ENCODE peak calls at places on chromosomes 4 and X, in four cellular contexts. U, G, T and D are unnamed samples.

GRCh38 chr4:150297861-150298474 is 219.7 kb downstream of the DCLK2 start:
- DNase-seq in U (peak), G (no peak), T (peak), D (no peak)

GRCh38 chr4:20085156-20085555 is 166.5 kb upstream of the SLIT2 start:
- DNase-seq in U (no peak), G (no peak), T (no peak), D (no peak)

GRCh38 chr4:10115271-10115656 is 1.3 kb downstream of the WDR1 start:
- DNase-seq in U (no peak), G (no peak), T (peak), D (no peak)

GRCh38 chrX:123728554-123728953 is 4.3 kb downstream of the THOC2 start:
- DNase-seq in U (no peak), G (no peak), T (no peak), D (no peak)

GRCh38 chr4:102586002-102586643 is 85.0 kb downstream of the NFKB1 start:
- DNase-seq in U (no peak), G (no peak), T (no peak), D (no peak)

GRCh38 chrX:40108959-40109287 is 11.2 kb upstream of the BCOR start:
- DNase-seq in U (peak), G (no peak), T (no peak), D (peak)

GRCh38 chr4:31415629-31416028 is 695.5 kb downstream of the PCDH7 start:
- DNase-seq in U (no peak), G (no peak), T (no peak), D (peak)

GRCh38 chrX:88940904-88941303 is 193.9 kb downstream of the CPXCR1 start:
- DNase-seq in U (no peak), G (no peak), T (no peak), D (no peak)

GRCh38 chr4:22514001-22514400 is 1.9 kb downstream of the ADGRA3 start:
- DNase-seq in U (no peak), G (no peak), T (peak), D (no peak)

GRCh38 chr4:148634476-148634875 is 192.3 kb upstream of the NR3C2 start:
- DNase-seq in U (no peak), G (no peak), T (no peak), D (no peak)

GRCh38 chrX:15930585-15930984 is 76.0 kb upstream of the AP1S2 start:
- DNase-seq in U (no peak), G (no peak), T (no peak), D (peak)

GRCh38 chrX:19740744-19741143 is 146.7 kb downstream of the SH3KBP1 start:
- DNase-seq in U (no peak), G (no peak), T (peak), D (no peak)

GRCh38 chrX:19743386-19743785 is 144.0 kb downstream of the SH3KBP1 start:
- DNase-seq in U (no peak), G (no peak), T (no peak), D (no peak)

GRCh38 chrX:19744231-19744630 is 143.2 kb downstream of the SH3KBP1 start:
- DNase-seq in U (no peak), G (no peak), T (peak), D (no peak)

GRCh38 chrX:19735244-19735643 is 152.2 kb downstream of the SH3KBP1 start:
- DNase-seq in U (no peak), G (no peak), T (no peak), D (no peak)

DNA sequence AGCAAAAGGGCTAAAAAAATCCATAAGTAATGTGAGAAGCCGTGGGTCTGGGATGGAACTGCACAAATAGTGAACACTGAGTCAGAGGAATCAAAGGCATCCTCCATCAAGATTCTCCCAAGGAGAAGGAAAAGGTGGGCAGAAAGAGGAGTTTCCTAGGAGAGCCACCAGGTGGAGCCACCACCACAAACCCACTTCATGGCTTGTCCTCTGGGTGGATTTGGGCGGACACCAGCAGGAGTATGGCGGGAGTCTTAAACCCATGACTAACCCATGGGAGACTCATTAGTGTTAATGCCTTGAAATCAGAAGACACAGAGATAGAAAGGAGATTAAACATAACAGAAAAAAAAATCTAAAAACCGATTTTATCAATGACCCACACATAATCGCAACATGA is 147.7 kb downstream of the SH3KBP1 start:
- DNase-seq in U (peak), G (no peak), T (peak), D (peak)
- TF ChIP-seq JUND in U (no peak), G (no peak), T (no peak), D (no peak)

GRCh38 chr4:169045862-169046584 is 36.0 kb upstream of the CBR4 start:
- DNase-seq in U (no peak), G (no peak), T (no peak), D (no peak)
- TF ChIP-seq JUND in U (no peak), G (no peak), T (no peak), D (no peak)

DNA sequence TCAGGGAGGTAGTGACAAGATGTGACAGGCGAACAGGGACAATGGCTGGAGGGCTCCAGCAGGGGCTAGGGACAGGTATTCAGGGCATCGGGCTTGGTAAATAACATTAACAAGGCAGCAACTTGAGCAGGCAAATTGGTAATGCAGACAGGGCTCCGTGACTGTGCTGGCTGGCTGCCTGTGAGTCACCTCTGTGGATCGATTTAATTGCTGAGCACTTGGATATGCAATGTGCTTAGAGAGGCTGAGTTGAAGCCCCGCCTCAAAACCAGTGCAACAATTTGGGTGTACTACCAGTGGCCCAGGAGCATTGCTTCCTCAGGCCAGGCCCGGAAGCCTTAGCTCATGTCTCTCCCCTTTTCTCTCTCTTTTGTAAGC is 19.5 kb downstream of the CNGA2 start:
- DNase-seq in U (no peak), G (no peak), T (no peak), D (no peak)
- TF ChIP-seq JUND in U (no peak), G (no peak), T (no peak), D (no peak)

GRCh38 chr4:73451404-73451803 is 15.4 kb downstream of the AFP start:
- DNase-seq in U (no peak), G (no peak), T (no peak), D (no peak)

GRCh38 chr4:73452953-73453700 is 17.1 kb downstream of the AFP start:
- DNase-seq in U (no peak), G (no peak), T (peak), D (no peak)

GRCh38 chr4:73451978-73452747 is 16.1 kb downstream of the AFP start:
- DNase-seq in U (no peak), G (no peak), T (no peak), D (no peak)

GRCh38 chr4:73448448-73449203 is 12.6 kb downstream of the AFP start:
- DNase-seq in U (no peak), G (no peak), T (no peak), D (no peak)

DNA sequence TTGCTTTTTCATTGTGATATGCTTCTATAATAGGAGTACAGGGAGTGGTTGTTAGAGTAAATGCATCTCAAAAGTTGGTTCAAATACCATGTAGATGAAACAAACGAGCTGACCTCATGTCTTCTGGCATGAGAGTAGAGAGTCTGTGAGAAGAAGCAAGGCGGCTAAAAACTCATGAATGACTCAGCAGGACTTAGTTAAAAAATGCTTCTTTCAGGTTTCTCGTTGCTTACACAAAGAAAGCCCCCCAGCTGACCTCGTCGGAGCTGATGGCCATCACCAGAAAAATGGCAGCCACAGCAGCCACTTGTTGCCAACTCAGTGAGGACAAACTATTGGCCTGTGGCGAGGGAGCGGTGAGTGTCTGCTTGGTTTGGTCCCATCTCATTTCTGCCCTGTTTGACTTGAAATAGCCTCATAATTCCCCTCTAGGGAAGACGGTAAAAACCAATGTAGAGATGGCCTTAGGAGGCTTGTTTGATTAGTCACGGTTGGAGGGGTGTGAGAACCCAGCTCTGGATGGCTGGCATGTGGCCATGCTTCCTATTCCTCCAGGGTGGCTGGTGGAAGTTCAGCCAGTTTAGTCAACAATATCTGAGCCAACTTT is 14.5 kb downstream of the AFP start:
- DNase-seq in U (peak), G (no peak), T (no peak), D (no peak)
- TF ChIP-seq JUND in U (peak), G (no peak), T (no peak), D (no peak)

DNA sequence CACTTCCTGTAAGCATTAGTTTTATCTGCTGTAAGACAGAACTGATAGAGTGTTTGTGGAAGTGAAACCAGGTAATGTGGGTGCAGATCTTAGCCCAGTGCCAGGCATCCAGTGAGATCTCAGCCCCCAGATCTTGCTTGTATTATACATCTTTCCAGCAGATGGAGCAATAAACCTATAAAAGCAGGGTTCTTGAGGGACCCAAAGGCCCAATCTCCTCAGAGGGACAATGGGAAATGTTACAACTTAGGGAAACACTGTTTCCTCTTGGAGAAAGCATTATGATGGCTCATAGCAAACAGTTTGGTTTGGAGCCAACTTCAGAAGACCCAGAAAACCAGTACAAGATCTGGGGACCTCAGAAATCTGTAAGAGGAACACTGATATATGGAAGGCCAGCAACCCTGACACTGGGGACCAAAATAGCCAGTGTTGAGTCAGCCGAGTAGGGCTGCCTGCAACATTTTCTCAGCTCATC is 206.3 kb downstream of the SLC7A11 start:
- DNase-seq in U (peak), G (no peak), T (peak), D (peak)
- TF ChIP-seq JUND in U (no peak), G (no peak), T (no peak), D (no peak)

DNA sequence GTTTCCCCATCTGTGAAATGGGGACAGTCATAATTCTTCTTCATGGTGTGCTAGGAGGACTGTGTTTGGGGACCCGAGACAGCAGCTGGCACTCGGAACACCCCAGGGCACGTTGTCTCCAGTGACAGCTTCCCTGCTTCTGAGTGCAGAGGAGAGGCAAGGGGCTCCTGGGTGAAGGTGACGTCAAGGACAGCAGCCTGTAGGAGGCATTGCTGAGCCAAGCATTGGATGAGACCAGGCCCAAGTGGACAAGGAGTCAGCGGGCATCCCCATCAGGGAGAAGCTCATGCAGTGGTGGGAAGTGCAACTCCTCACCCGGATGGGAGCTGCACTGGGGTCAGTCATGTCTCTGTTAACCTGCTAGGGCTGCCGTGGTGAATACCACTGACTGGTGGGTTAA is 46.1 kb downstream of the EVC start:
- DNase-seq in U (no peak), G (no peak), T (no peak), D (no peak)
- TF ChIP-seq JUND in U (no peak), G (no peak), T (no peak), D (no peak)

GRCh38 chr4:13857800-13858199 is 230.3 kb upstream of the BOD1L1 start:
- DNase-seq in U (no peak), G (no peak), T (no peak), D (no peak)
- TF ChIP-seq JUND in U (no peak), G (no peak), T (no peak), D (no peak)